ENCODE peak calls at places on chromosomes 1 and 21, in five cellular contexts. U is GM23338, H is HCT116, S is MM.1S, K is PC-9. L is an unnamed sample. For H3K9me2, the result is how much of the 10 kb centered on the place peaks cover.

GRCh38 chr1:244226440-244226839 is 175.4 kb downstream of the ZBTB18 start:
- DNase-seq in U (no peak), H (no peak), S (no peak), K (no peak), L (no peak)

GRCh38 chr1:14932034-14932638 is 221.4 kb upstream of the TMEM51 start:
- DNase-seq in U (no peak), H (no peak), S (no peak), K (no peak), L (no peak)

GRCh38 chr1:155968670-155969069 is 9.7 kb downstream of the ARHGEF2 start:
- DNase-seq in U (no peak), H (no peak), S (no peak), K (no peak), L (no peak)

GRCh38 chr1:181504294-181505115 is 21.2 kb downstream of the CACNA1E start:
- DNase-seq in U (peak), H (peak), S (peak), K (no peak), L (peak)

GRCh38 chr1:205928256-205928655 is 15.0 kb downstream of the SLC26A9 start:
- DNase-seq in U (no peak), H (no peak), S (no peak), K (no peak), L (no peak)

GRCh38 chr1:9384751-9385245 is 92.1 kb downstream of the SPSB1 start:
- DNase-seq in U (no peak), H (no peak), S (no peak), K (no peak), L (no peak)

GRCh38 chr21:32702702-32703101 is 25.1 kb downstream of the SYNJ1 start:
- DNase-seq in U (no peak), H (no peak), S (no peak), K (no peak), L (no peak)

GRCh38 chr1:156407344-156407743 is 38.3 kb downstream of the RHBG start:
- DNase-seq in U (peak), H (no peak), S (no peak), K (no peak), L (no peak)

GRCh38 chr1:118302145-118302544 is 117.1 kb upstream of the SPAG17 start:
- DNase-seq in U (peak), H (no peak), S (no peak), K (no peak), L (no peak)

GRCh38 chr1:101587749-101588148 is 350.9 kb downstream of the S1PR1 start:
- DNase-seq in U (no peak), H (no peak), S (no peak), K (no peak), L (no peak)

GRCh38 chr1:203186446-203187305 is at the start of gene CHI3L1:
- DNase-seq in U (peak), H (no peak), S (no peak), K (no peak), L (no peak)

GRCh38 chr1:8349961-8350360 is 32.0 kb downstream of the SLC45A1 start:
- DNase-seq in U (no peak), H (no peak), S (no peak), K (no peak), L (no peak)

GRCh38 chr21:42040411-42041180 is 30.4 kb upstream of the ZBTB21 start:
- DNase-seq in U (no peak), H (peak), S (no peak), K (peak), L (no peak)

GRCh38 chr21:43692949-43693348 is 26.0 kb upstream of the PDXK start:
- DNase-seq in U (no peak), H (no peak), S (no peak), K (no peak), L (no peak)

GRCh38 chr1:213297021-213297420 is 246.0 kb downstream of the RPS6KC1 start:
- DNase-seq in U (no peak), H (no peak), S (no peak), K (no peak), L (no peak)

GRCh38 chr21:27083144-27083543 is 116.3 kb upstream of the ADAMTS5 start:
- DNase-seq in U (no peak), H (no peak), S (no peak), K (no peak), L (no peak)

GRCh38 chr21:42640486-42640885 is 12.9 kb upstream of the PDE9A start:
- DNase-seq in U (no peak), H (no peak), S (no peak), K (no peak), L (no peak)

GRCh38 chr1:32448773-32449456 is 16.0 kb upstream of the ZBTB8B start:
- DNase-seq in U (peak), H (peak), S (no peak), K (peak), L (peak)

GRCh38 chr1:29586991-29587745 is 350.8 kb downstream of the PTPRU start:
- DNase-seq in U (no peak), H (no peak), S (no peak), K (no peak), L (no peak)
- H3K9me2 ChIP-seq in U (under half), H (under half), S (under half), K (under half), L (under half)

DNA sequence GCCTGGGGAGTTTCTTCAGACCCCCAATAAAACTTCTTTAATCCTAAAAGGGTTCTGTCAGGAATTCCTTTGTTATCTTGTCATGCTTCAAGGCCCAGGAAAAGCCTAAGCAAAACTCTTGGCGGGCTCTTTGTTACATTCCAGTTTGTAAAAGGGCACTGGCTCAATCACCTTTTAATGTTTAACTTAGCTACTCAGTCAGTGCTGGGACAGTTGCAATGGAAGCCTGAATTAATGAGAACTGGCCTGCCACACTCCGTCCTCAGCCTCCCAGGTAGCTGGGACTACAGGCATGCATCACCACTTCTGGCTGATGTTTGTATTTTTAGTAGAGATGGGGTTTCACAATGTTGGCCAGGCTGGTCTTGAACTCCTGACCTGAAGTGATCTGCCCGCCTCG is 21.3 kb upstream of the ASB17 start:
- DNase-seq in U (peak), H (no peak), S (no peak), K (no peak), L (no peak)
- H3K9me2 ChIP-seq in U (under half), H (under half), S (under half), K (under half), L (under half)

DNA sequence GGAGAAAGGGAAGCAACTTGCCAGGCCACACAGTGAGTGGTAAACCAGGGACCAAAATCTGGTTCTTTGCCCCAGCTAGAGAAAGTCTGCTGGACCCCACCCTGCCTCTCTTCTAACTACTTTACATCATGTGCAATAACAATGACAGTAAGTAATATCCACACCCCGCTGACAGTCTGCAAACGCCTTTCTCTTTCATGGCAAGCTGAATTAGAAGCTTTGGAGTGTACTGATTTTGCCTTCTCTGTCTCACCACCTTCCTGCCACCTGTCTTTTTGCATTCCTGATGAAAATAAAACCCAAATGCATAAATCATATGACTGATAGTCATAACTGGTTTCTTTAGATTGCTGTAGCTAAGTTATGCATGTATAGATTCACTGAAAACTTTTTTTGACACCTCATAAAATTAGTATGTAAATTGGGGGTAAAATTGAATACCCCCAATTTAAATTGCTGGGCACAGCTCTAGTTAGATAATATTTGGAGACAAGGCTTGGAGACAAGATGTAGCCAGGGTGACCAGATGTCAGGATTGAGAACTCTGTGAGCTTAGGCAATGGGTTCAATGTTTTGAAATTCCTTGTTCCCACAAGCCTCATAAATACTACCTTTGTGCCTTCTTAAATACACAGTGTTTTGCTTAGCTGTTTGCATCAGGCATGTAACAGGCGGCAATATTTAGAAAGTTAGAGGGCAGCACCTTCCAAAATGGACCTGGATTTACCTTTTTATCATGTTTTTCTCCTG is 73.5 kb downstream of the ST6GALNAC5 start:
- DNase-seq in U (no peak), H (no peak), S (no peak), K (no peak), L (no peak)
- H3K9me2 ChIP-seq in U (under half), H (under half), S (under half), K (under half), L (under half)

GRCh38 chr1:115545791-115546733 is 95.7 kb upstream of the VANGL1 start:
- DNase-seq in U (peak), H (peak), S (no peak), K (peak), L (no peak)

GRCh38 chr1:115543247-115543646 is 98.5 kb upstream of the VANGL1 start:
- DNase-seq in U (peak), H (no peak), S (no peak), K (no peak), L (no peak)

GRCh38 chr1:115546846-115547245 is 94.9 kb upstream of the VANGL1 start:
- DNase-seq in U (no peak), H (no peak), S (no peak), K (no peak), L (no peak)

GRCh38 chr1:115544131-115544530 is 97.6 kb upstream of the VANGL1 start:
- DNase-seq in U (no peak), H (no peak), S (no peak), K (no peak), L (no peak)

DNA sequence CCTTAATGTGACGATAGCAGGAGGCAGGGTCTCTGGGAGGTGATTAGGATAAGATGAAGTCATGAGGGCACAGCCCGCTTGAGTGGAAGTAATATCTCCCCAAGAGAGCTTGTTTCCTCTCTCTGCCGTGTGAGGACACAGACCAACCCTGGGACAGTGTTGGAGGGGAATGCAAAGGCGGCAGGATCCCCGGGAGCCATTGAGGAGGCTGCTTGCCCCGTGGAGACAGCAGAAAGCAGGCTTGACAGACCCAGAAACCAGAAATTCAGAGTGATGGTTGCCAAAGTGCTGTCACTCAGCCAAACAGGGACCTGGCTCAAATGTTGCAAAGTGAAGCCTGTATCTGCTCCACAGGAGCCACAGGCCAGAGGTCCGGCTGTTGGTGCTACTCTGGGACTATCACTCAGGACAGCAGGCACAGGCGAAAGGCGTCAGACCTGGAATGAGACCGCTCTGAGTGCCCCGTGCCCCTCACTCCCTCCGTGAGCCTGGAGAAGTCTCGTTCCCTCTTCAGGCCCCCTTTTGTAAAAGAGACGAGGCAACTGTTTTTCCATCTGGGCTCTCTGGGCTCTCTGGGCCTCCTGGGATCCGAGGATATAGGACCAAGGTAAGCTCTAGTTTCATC is 96.6 kb upstream of the VANGL1 start:
- DNase-seq in U (no peak), H (no peak), S (no peak), K (peak), L (no peak)
- H3K9me2 ChIP-seq in U (under half), H (under half), S (under half), K (under half), L (under half)

DNA sequence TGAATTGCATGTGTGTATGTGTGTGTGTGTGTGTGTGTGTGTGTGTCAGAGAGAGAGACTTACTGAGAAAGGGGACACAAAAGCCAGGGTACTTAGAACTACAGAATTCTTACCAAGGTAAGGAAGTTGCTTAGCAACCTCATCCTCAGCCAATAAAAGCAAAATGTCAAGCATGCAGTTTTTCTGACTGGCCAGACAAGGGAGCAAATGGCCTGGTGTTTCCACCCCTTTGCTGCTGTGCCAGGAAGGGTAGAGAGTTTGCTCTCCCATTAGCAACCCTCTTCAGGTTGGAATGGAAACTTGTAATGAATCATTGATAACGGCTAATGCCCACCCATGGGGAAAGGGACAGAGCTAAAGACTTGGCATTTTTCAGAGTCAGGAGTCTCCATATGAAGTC is 10.7 kb downstream of the RXRG start:
- DNase-seq in U (peak), H (no peak), S (no peak), K (no peak), L (no peak)
- H3K9me2 ChIP-seq in U (under half), H (under half), S (under half), K (under half), L (under half)

GRCh38 chr1:2104621-2105427 is 54.6 kb downstream of the PRKCZ start:
- DNase-seq in U (peak), H (no peak), S (no peak), K (no peak), L (no peak)

GRCh38 chr1:2103901-2104590 is 53.8 kb downstream of the PRKCZ start:
- DNase-seq in U (no peak), H (no peak), S (no peak), K (no peak), L (no peak)

GRCh38 chr1:2107586-2108212 is 57.5 kb downstream of the PRKCZ start:
- DNase-seq in U (no peak), H (no peak), S (no peak), K (no peak), L (no peak)

GRCh38 chr1:2106681-2107405 is 56.6 kb downstream of the PRKCZ start:
- DNase-seq in U (no peak), H (no peak), S (no peak), K (no peak), L (no peak)

GRCh38 chr1:2105781-2106524 is 55.7 kb downstream of the PRKCZ start:
- DNase-seq in U (no peak), H (no peak), S (no peak), K (no peak), L (no peak)
- H3K9me2 ChIP-seq in U (under half), H (under half), S (under half), K (under half), L (under half)

DNA sequence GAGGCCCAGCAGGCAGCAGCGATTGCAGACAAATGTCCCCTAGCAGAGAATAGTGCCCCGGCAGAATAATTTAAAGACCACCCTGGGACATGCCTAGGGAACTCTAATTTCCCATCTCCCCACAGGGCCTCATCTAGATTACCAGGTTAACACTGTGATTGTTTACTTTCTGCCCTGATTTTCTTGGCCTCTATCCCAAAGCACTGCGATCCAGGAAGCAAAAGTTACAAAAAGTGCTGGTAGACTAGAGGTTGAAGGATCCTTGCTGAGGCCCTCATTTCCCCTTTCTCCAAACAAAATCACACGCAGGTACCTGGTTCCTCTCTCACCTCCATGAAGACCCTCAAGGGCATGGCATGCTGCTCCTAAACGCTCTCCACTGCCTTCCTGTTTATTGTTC is 229.7 kb downstream of the C1orf94 start:
- DNase-seq in U (no peak), H (no peak), S (no peak), K (no peak), L (no peak)
- H3K9me2 ChIP-seq in U (under half), H (under half), S (under half), K (under half), L (under half)

L was measured in OCI-LY7.